ENCODE peak calls at places on chromosomes 6 and 20, in seven cellular contexts. F is neural progenitor cell, S is BE2C, X is astrocyte of the cerebellum, J is psoas muscle, I is Panc1, P is GM06990. H is an unnamed sample.

GRCh38 chr6:24057030-24057429 is 69.0 kb upstream of the NRSN1 start:
- DNase-seq in X (no peak), F (no peak), I (no peak), J (no peak), S (no peak), P (no peak), H (no peak)

GRCh38 chr20:59386819-59387218 is 86.4 kb downstream of the EDN3 start:
- DNase-seq in X (no peak), J (no peak), P (no peak), I (no peak), F (peak; percentile 63), S (no peak), H (no peak)

GRCh38 chr6:34142046-34142445 is 3.8 kb downstream of the GRM4 start:
- DNase-seq in P (no peak), F (no peak), X (no peak), S (no peak), J (no peak), I (no peak), H (no peak)

GRCh38 chr6:423062-423798 is 31.7 kb downstream of the IRF4 start:
- DNase-seq in J (no peak), P (no peak), F (no peak), S (no peak), X (no peak), I (no peak), H (no peak)

GRCh38 chr6:27575594-27576361 is 102.9 kb upstream of the ZNF184 start:
- DNase-seq in F (no peak), S (no peak), P (peak; percentile 20), J (no peak), X (no peak), I (peak; percentile 90), H (no peak)

GRCh38 chr20:50506270-50506579 is 4.0 kb upstream of the PTPN1 start:
- DNase-seq in I (no peak), S (no peak), F (no peak), X (no peak), J (no peak), P (no peak), H (no peak)

GRCh38 chr20:54126809-54127655 is 46.8 kb downstream of the CYP24A1 start:
- DNase-seq in I (no peak), X (no peak), P (no peak), S (no peak), J (no peak), F (no peak), H (no peak)

GRCh38 chr6:136429264-136429663 is 121.0 kb downstream of the MAP7 start:
- DNase-seq in F (no peak), X (no peak), S (no peak), P (no peak), J (no peak), I (no peak), H (no peak)

GRCh38 chr6:11535801-11536230 is 1.7 kb upstream of the TMEM170B start:
- DNase-seq in P (no peak), J (no peak), I (no peak), F (no peak), S (no peak), X (peak; percentile 42), H (peak; percentile 29)

GRCh38 chr20:45964024-45964423 is 8.0 kb downstream of the ZNF335 start:
- DNase-seq in X (no peak), I (no peak), P (no peak), S (no peak), J (no peak), F (no peak), H (no peak)

GRCh38 chr6:133991096-133991593 is 38.1 kb downstream of the TBPL1 start:
- DNase-seq in J (no peak), F (no peak), P (no peak), X (peak; percentile 90), S (no peak), I (no peak), H (peak; percentile 56)

GRCh38 chr6:5497896-5498578 is 236.7 kb downstream of the FARS2 start:
- DNase-seq in I (peak; percentile 58), J (no peak), P (no peak), F (no peak), S (no peak), X (peak; percentile 33), H (no peak)

GRCh38 chr6:136873733-136874132 is 48.4 kb upstream of the SLC35D3 start:
- DNase-seq in S (no peak), X (no peak), J (no peak), P (no peak), I (no peak), F (no peak), H (no peak)

GRCh38 chr6:156884306-156884705 is 107.1 kb downstream of the ARID1B start:
- DNase-seq in I (no peak), F (no peak), P (no peak), X (no peak), S (no peak), J (no peak), H (no peak)

GRCh38 chr6:146805546-146806325 is 207.0 kb downstream of the ADGB start:
- DNase-seq in F (no peak), X (no peak), P (no peak), S (no peak), I (no peak), J (no peak), H (no peak)

GRCh38 chr6:12278915-12279314 is 11.2 kb upstream of the EDN1 start:
- DNase-seq in I (no peak), F (no peak), S (no peak), X (no peak), P (no peak), J (no peak), H (no peak)

DNA sequence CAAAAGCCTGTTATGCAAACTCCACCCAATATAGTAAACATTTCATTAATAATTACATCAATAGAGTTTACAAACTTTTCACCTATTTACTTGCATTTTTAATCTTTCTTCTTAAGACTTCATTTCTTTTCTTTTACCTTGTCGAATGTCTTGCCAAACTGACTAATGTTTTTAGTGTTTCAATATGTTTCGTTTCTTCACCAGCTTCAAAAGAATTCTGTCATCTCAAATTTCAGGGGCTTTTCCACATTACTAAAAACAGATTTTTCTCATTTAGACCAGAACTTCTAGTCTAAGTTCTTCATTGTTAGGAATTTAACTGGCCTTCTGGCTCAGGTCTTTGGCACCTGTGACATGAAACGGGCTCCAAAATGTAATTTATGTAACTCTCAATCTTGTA is 196.5 kb downstream of the ARHGAP18 start:
- DNase-seq in J (no peak), S (no peak), X (peak; percentile 49), I (no peak), P (no peak), F (no peak), H (peak; percentile 63)
- TF ChIP-seq CTCF in J (no peak), S (no peak), X (no peak), I (no peak), P (no peak), F (no peak), H (no peak)

GRCh38 chr6:158293122-158293521 is 19.1 kb upstream of the TULP4 start:
- DNase-seq in I (no peak), S (no peak), X (no peak), F (no peak), J (no peak), P (no peak), H (no peak)

GRCh38 chr6:158287047-158287446 is 25.2 kb upstream of the TULP4 start:
- DNase-seq in X (no peak), S (no peak), I (no peak), J (no peak), P (no peak), F (no peak), H (no peak)

GRCh38 chr6:158290040-158290439 is 22.2 kb upstream of the TULP4 start:
- DNase-seq in X (no peak), I (no peak), J (no peak), F (no peak), P (peak; percentile 38), S (no peak), H (no peak)

GRCh38 chr6:158292016-158292415 is 20.2 kb upstream of the TULP4 start:
- DNase-seq in S (no peak), F (no peak), I (no peak), X (no peak), J (no peak), P (no peak), H (no peak)

DNA sequence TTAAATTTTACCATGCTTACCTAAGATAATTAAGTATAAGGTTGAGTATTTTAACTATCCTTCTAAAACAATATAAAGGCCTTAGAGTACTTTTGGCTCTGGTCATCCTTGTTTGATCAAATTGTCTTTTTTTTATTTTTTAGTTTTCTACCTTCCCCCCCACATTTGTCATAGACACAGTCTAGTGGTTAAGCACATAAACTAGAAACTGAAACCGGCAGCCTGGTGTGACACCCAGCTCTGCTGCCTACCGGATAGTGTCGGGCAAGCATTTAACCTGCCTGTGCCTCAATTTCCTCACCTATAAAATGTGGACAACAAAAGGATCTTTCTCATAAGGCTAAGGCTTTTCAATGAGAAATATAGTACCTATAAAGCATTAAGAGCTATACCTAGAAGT is 21.6 kb upstream of the TULP4 start:
- DNase-seq in I (no peak), X (no peak), F (no peak), J (no peak), P (peak; percentile 24), S (no peak), H (no peak)
- H3K4me3 ChIP-seq in I (no peak overlapping the region), X (no peak overlapping the region), F (no peak overlapping the region), J (no peak overlapping the region), P (no peak overlapping the region), S (no peak overlapping the region), H (no peak overlapping the region)

GRCh38 chr6:13461352-13461751 is 26.0 kb downstream of the GFOD1 start:
- DNase-seq in P (no peak), S (no peak), X (no peak), F (no peak), J (no peak), I (no peak), H (no peak)
- TF ChIP-seq CTCF in P (no peak), S (no peak), X (no peak), F (no peak), J (no peak), I (no peak), H (no peak)

GRCh38 chr20:1227121-1227582 is 1.3 kb downstream of the RAD21L1 start:
- DNase-seq in S (no peak), F (peak; percentile 14), I (no peak), P (no peak), X (no peak), J (no peak), H (no peak)

GRCh38 chr20:1224205-1224604 is 1.6 kb upstream of the RAD21L1 start:
- DNase-seq in X (no peak), F (no peak), P (no peak), I (no peak), J (no peak), S (no peak), H (no peak)

GRCh38 chr20:1225729-1226313 is at the start of gene RAD21L1:
- DNase-seq in J (peak; percentile 83), P (peak; percentile 50), S (peak; percentile 84), X (peak; percentile 31), F (peak; percentile 95), I (no peak), H (no peak)

GRCh38 chr20:1229541-1229940 is 3.7 kb downstream of the RAD21L1 start:
- DNase-seq in X (no peak), P (no peak), F (no peak), I (no peak), S (no peak), J (no peak), H (no peak)

DNA sequence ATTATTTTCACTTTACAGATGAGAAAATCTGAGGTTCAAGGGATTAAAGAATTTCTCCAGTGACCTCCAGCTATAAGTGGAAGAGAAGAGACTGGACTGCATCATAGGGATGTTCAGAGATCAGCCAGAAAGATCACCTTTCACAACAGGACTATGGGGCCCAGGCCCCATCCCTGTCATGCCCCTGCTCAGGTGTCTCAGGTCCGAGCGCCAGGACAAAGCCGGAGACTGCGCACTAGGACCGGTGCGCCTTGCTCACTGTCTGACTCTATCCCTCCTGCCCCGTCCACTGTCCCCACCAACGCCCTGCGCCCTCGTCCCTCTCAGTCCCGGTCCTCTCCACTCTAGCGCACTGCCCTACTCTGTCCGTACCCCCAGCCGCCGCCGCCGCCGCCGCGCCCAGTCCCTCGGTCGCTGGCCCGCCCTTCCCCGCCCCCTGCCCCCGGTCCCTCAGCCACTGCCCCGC is 548 bp upstream of the RAD21L1 start:
- DNase-seq in J (no peak), S (no peak), F (no peak), P (peak; percentile 22), X (no peak), I (no peak), H (no peak)
- H3K4me3 ChIP-seq in J (peak overlapping the region; percentile 58), S (no peak overlapping the region), F (peak overlapping the region; percentile 52), P (no peak overlapping the region), X (peak overlapping the region; percentile 35), I (peak overlapping the region; percentile 49), H (peak overlapping the region; percentile 26)

H was measured in HFF-Myc.